ENCODE peak calls at places on chromosomes 13 and 19, in seven cellular contexts. T is heart right ventricle, D is IMR-90, N is tibial nerve, F is osteoblast, U is GM12865, Q is psoas muscle. G is an unnamed sample.
A peak's percentile ranks its signal among the peaks of the same experiment; 100 is the strongest.

GRCh38 chr19:5032101-5032967 is 63.4 kb downstream of the KDM4B start:
- DNase-seq in D (no peak), F (peak; percentile 97), U (no peak), Q (no peak), N (no peak), T (no peak), G (no peak)

GRCh38 chr13:109309625-109310363 is 476.6 kb downstream of the IRS2 start:
- DNase-seq in Q (no peak), U (no peak), N (no peak), T (no peak), D (no peak), F (no peak), G (no peak)

GRCh38 chr19:57269515-57270250 is 10.6 kb upstream of the ZNF460 start:
- DNase-seq in F (peak; percentile 93), T (no peak), Q (no peak), D (peak; percentile 96), U (peak; percentile 61), N (no peak), G (peak; percentile 84)

GRCh38 chr13:106095919-106096318 is 439.5 kb downstream of the EFNB2 start:
- DNase-seq in D (no peak), Q (no peak), F (no peak), T (no peak), N (no peak), U (no peak), G (no peak)

GRCh38 chr19:51143486-51143885 is 1.4 kb downstream of the SIGLEC7 start:
- DNase-seq in Q (no peak), N (no peak), D (no peak), U (no peak), F (no peak), T (no peak), G (no peak)

GRCh38 chr13:49265822-49266221 is 18.1 kb downstream of the CDADC1 start:
- DNase-seq in U (no peak), F (peak; percentile 72), N (no peak), Q (no peak), D (peak; percentile 77), T (no peak), G (peak; percentile 1)

GRCh38 chr13:44120814-44121505 is 241.3 kb downstream of the LACC1 start:
- DNase-seq in F (no peak), Q (no peak), T (no peak), N (no peak), U (no peak), D (no peak), G (no peak)

GRCh38 chr13:101248739-101249138 is 167.6 kb downstream of the NALCN start:
- DNase-seq in U (no peak), Q (no peak), N (no peak), T (no peak), F (no peak), D (no peak), G (no peak)

GRCh38 chr19:33524024-33524664 is 2.6 kb upstream of the PEPD start:
- DNase-seq in F (peak; percentile 73), N (no peak), Q (peak; percentile 66), D (no peak), T (no peak), U (no peak), G (peak; percentile 16)

GRCh38 chr19:47821460-47822020 is at the start of gene CRX:
- DNase-seq in U (no peak), Q (no peak), F (no peak), N (no peak), D (no peak), T (no peak), G (no peak)

GRCh38 chr19:1250374-1251232 is 2.2 kb downstream of the MIDN start:
- DNase-seq in D (peak; percentile 60), U (peak; percentile 78), F (peak; percentile 88), Q (peak; percentile 81), T (no peak), N (no peak), G (peak; percentile 69)

DNA sequence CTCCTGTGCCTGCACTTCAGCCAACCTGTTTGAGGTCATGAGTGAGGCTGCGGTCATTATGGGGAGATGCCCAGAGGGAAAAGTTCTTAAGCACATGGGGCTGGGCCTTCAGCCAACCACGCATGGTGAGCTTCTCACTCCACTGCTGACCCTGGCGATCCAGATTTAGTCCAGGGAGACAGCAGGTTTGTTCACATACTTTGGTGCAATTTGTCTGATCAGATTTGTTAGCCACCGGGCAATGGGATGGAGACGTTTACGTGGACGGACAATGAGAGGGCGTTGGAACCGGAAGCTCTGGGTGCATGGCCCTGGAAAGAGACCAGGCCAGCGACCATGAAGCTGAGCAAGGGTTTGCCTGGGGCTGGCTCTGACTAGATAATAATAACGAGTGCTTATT is 56.2 kb downstream of the RGCC start:
- DNase-seq in Q (no peak), D (no peak), F (no peak), U (no peak), N (no peak), T (no peak), G (no peak)
- TF ChIP-seq CTCF in Q (no peak), D (no peak), F (no peak), U (no peak), N (no peak), T (no peak), G (no peak)

DNA sequence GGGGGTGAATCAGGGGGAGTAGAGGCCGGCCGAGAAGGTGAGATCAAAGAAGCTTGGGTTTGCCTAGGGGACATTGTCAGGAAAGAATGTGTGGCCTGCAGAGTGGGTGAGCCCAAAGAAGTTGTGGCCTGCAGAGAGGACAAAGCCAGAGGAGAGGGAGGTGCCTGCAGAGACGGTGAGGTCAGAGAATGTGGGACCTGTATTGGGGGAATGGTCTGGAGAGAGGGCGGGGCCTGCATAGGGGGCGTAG is 3.0 kb downstream of the PRR36 start:
- DNase-seq in F (no peak), D (no peak), U (peak; percentile 78), T (no peak), N (no peak), Q (no peak), G (no peak)
- H3K4me3 ChIP-seq in F (no peak overlapping the region), D (no peak overlapping the region), U (no peak overlapping the region), T (no peak overlapping the region), N (peak overlapping the region; percentile 30), Q (no peak overlapping the region), G (no peak overlapping the region)

DNA sequence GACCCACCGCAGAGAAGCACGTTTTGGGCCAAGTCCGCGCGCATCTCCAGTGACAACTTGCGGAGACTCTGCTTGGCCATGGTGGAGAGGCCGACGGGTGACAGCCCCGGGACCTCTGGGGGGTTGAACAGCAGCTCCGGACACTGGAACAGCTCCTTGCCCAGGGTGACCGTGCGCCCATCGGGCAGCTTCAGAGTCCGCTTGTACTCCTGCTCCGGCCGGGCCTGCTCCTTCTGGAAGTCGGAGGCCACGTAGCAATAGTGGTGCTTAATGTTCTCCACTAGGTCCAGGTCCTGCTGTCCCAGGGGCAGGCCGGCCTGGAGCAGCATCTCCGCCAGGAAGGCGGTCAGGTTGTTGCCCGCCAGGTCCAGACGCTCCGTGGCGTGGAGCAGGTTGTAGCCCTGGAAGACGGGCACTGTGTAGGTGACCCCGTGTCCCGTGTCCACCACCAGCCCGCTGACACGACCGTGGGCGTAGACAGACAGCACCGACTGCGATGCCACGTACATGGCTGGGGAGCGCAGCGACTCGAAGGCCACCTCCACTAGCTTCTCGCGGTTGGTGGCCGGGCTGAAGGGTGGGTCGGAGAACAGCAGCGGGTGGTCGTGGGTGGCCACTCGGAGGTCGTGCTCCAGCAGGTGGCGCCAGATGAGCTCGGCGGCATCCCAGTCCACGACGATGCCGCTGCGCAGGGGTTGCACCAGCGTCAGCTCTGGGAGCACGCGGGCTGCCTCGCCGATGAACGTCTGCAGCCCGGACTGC is 743 bp downstream of the ACTL9 start:
- DNase-seq in U (no peak), F (peak; percentile 23), D (no peak), Q (no peak), N (no peak), T (no peak), G (no peak)
- TF ChIP-seq CTCF in U (no peak), F (no peak), D (no peak), Q (no peak), N (no peak), T (no peak), G (no peak)

DNA sequence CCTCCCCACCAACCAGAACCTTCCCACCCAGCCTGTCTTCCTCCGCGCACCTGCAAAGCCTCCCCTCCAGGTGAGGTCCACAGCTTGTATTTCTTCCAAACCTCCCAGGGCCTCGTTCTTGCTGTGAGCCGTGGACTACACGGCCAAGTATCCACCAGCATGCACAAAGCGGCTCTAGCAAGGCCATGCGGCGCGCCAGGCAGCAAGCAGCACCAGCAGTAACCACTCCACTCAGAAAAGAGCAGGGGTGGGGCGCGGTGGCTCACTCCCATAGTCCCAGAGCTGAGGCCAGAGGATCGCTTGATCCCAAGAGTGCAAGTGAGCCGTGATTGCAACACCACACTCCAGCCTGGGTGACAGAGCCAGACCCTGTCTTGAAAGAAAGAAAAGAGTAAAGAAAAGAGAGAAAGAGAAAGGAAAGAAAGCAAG is 4.7 kb downstream of the CCDC8 start:
- DNase-seq in T (peak; percentile 78), N (no peak), U (no peak), F (peak; percentile 81), D (peak; percentile 28), Q (peak; percentile 79), G (peak; percentile 48)
- H3K4me3 ChIP-seq in T (peak overlapping the region; percentile 31), N (peak overlapping the region; percentile 7), U (no peak overlapping the region), F (peak overlapping the region; percentile 42), D (no peak overlapping the region), Q (peak overlapping the region; percentile 18), G (no peak overlapping the region)

GRCh38 chr19:19672816-19673215 is 4.2 kb downstream of the ZNF101 start:
- DNase-seq in U (no peak), F (no peak), D (no peak), Q (no peak), T (no peak), N (no peak), G (no peak)

GRCh38 chr19:19670070-19670551 is 1.5 kb downstream of the ZNF101 start:
- DNase-seq in U (no peak), F (peak; percentile 10), Q (no peak), T (no peak), N (no peak), D (no peak), G (no peak)

GRCh38 chr19:19663292-19664120 is at the start of gene ATP13A1:
- DNase-seq in D (peak; percentile 97), N (peak; percentile 92), T (peak; percentile 95), Q (peak; percentile 99), U (peak; percentile 99), F (peak; percentile 99), G (peak; percentile 98)

GRCh38 chr19:19662866-19663291 is 597 bp downstream of the ATP13A1 start:
- DNase-seq in T (no peak), D (peak; percentile 4), N (no peak), F (peak; percentile 85), U (no peak), Q (peak; percentile 79), G (no peak)

GRCh38 chr19:19668230-19669012 is at the start of gene ZNF101:
- DNase-seq in U (peak; percentile 99), D (peak; percentile 85), T (peak; percentile 92), F (peak; percentile 98), N (peak; percentile 82), Q (peak; percentile 95), G (peak; percentile 85)
- TF ChIP-seq CTCF in U (no peak), D (no peak), T (no peak), F (no peak), N (no peak), Q (no peak), G (no peak)

DNA sequence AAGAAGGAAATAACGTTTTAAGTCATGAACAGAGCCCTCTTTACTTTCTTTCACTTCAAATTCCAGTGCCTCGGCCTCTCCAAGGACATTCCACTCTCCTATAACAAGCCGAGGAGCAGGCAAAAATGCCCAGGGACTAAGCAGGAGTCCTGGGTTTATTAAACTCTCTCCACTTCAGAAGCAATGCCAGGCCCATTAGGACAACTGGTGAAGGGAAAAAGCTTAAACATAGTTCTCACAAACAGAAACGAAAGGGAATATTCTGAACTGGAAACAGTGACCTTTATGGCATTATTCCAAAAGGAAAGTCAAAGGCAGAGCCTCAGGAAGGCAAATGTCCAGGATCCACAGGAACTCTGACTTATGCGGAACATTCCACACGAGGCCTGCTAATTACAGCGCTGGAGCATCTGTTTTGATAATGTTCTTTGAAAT is 30.9 kb upstream of the MED4 start:
- DNase-seq in D (no peak), F (peak; percentile 30), Q (no peak), N (no peak), U (no peak), T (no peak), G (peak; percentile 43)
- H3K4me3 ChIP-seq in D (no peak overlapping the region), F (peak overlapping the region; percentile 39), Q (no peak overlapping the region), N (no peak overlapping the region), U (no peak overlapping the region), T (no peak overlapping the region), G (no peak overlapping the region)